ENCODE peak calls at places on chromosomes 1 and 21, in four cellular contexts. E is activated CD8-positive, alpha-beta T cell treated with anti-CD3 and anti-CD28 coated beads for 36 hours; Q is SK-N-SH; Y is T-helper 2 cell. L is an unnamed sample.

GRCh38 chr21:39313042-39313456 is 383 bp downstream of the BRWD1 start:
- DNase-seq in E (peak; percentile 36), Y (peak; percentile 42), Q (peak; percentile 58), L (peak; percentile 61)

GRCh38 chr1:117821782-117822447 is 107.5 kb downstream of the GDAP2 start:
- DNase-seq in Y (peak; percentile 58), Q (no peak), E (no peak), L (no peak)

GRCh38 chr21:42669069-42669468 is 15.6 kb downstream of the PDE9A start:
- DNase-seq in Y (no peak), Q (no peak), E (no peak), L (peak; percentile 62)

GRCh38 chr1:109299087-109299983 is 7.5 kb downstream of the MYBPHL start:
- DNase-seq in Y (no peak), Q (peak; percentile 35), E (no peak), L (peak; percentile 76)

GRCh38 chr1:113905435-113905861 is 322 bp downstream of the DCLRE1B start:
- DNase-seq in Y (peak; percentile 40), Q (no peak), E (peak; percentile 54), L (peak; percentile 58)

GRCh38 chr1:157104598-157105293 is 5.1 kb upstream of the ETV3L start:
- DNase-seq in E (no peak), Q (no peak), Y (no peak), L (no peak)

GRCh38 chr21:46187251-46187650 is 3.0 kb upstream of the SPATC1L start:
- DNase-seq in Q (no peak), E (no peak), Y (no peak), L (no peak)

GRCh38 chr1:53591924-53592323 is 132.7 kb downstream of the DMRTB1 start:
- DNase-seq in E (no peak), Y (no peak), Q (no peak), L (no peak)

GRCh38 chr21:38470762-38471161 is 27.5 kb downstream of the ERG start:
- DNase-seq in Q (no peak), Y (no peak), E (no peak), L (no peak)

GRCh38 chr1:80363689-80364475 is 1357.4 kb upstream of the ADGRL4 start:
- DNase-seq in E (no peak), Q (no peak), Y (no peak), L (no peak)

GRCh38 chr1:25105836-25106235 is 126.5 kb downstream of the SYF2 start:
- DNase-seq in Y (no peak), E (no peak), Q (no peak), L (no peak)

GRCh38 chr1:15217654-15218053 is 29.4 kb upstream of the FHAD1 start:
- DNase-seq in Y (no peak), Q (no peak), E (no peak), L (no peak)

GRCh38 chr1:52288286-52288685 is 77.7 kb downstream of the CC2D1B start:
- DNase-seq in Q (no peak), E (no peak), Y (no peak), L (no peak)

GRCh38 chr21:31730687-31731111 is 1.2 kb downstream of the SCAF4 start:
- DNase-seq in Y (no peak), E (peak; percentile 21), Q (no peak), L (no peak)

GRCh38 chr1:227891223-227891954 is 56.3 kb downstream of the WNT9A start:
- DNase-seq in Q (peak; percentile 27), E (peak; percentile 0), Y (no peak), L (peak; percentile 29)

GRCh38 chr1:88014126-88014525 is 669.9 kb upstream of the PKN2 start:
- DNase-seq in E (no peak), Q (no peak), Y (no peak), L (no peak)

GRCh38 chr1:17128361-17128760 is 9.1 kb upstream of the PADI2 start:
- DNase-seq in Y (no peak), Q (no peak), E (no peak), L (no peak)